ENCODE peak calls at places on chromosomes 5 and 9, in four cellular contexts. X is neural progenitor cell, R is tibial artery, B is breast epithelium. M is an unnamed sample. For H3K4me1, the result is how much of the 10 kb centered on the place peaks cover.

GRCh38 chr9:127123239-127123935 is 952 bp upstream of the ANGPTL2 start:
- DNase-seq in X (no peak), R (no peak), B (peak), M (no peak)

GRCh38 chr5:119379929-119380328 is 24.1 kb downstream of the TNFAIP8 start:
- DNase-seq in X (no peak), R (no peak), B (no peak), M (no peak)

GRCh38 chr5:78611161-78611605 is 37.4 kb downstream of the LHFPL2 start:
- DNase-seq in X (peak), R (no peak), B (no peak), M (no peak)

GRCh38 chr5:52856564-52856963 is 68.8 kb downstream of the ITGA1 start:
- DNase-seq in X (no peak), R (no peak), B (no peak), M (no peak)

GRCh38 chr9:14692536-14692917 is 705 bp downstream of the ZDHHC21 start:
- DNase-seq in X (no peak), R (no peak), B (no peak), M (no peak)

GRCh38 chr9:127129073-127129717 is 6.8 kb upstream of the ANGPTL2 start:
- DNase-seq in X (no peak), R (no peak), B (no peak), M (no peak)

GRCh38 chr5:178994580-178995340 is at the start of gene GRM6:
- DNase-seq in X (peak), R (no peak), B (no peak), M (no peak)

GRCh38 chr9:113998529-113999255 is 79.4 kb downstream of the AMBP start:
- DNase-seq in X (peak), R (no peak), B (no peak), M (peak)

GRCh38 chr5:132266031-132266835 is 8.7 kb downstream of the PDLIM4 start:
- DNase-seq in X (no peak), R (no peak), B (peak), M (peak)

GRCh38 chr5:75659791-75660453 is 48.7 kb downstream of the ANKDD1B start:
- DNase-seq in X (no peak), R (no peak), B (no peak), M (no peak)

GRCh38 chr5:146188358-146188757 is 5.9 kb upstream of the LARS1 start:
- DNase-seq in X (no peak), R (no peak), B (no peak), M (no peak)

GRCh38 chr9:129752915-129753724 is at the start of gene PTGES:
- DNase-seq in X (peak), R (peak), B (peak), M (peak)

GRCh38 chr9:35035851-35036701 is 36.3 kb downstream of the VCP start:
- DNase-seq in X (no peak), R (peak), B (no peak), M (peak)

GRCh38 chr5:96936431-96937221 is 746 bp downstream of the LNPEP start:
- DNase-seq in X (peak), R (peak), B (peak), M (peak)

GRCh38 chr5:111384220-111384619 is 128.1 kb downstream of the STARD4 start:
- DNase-seq in X (no peak), R (no peak), B (no peak), M (no peak)

GRCh38 chr9:127785023-127785932 is 556 bp upstream of the CDK9 start:
- DNase-seq in X (peak), R (peak), B (peak), M (peak)

GRCh38 chr9:12882430-12882829 is 107.6 kb downstream of the LURAP1L start:
- DNase-seq in X (no peak), R (no peak), B (no peak), M (no peak)

GRCh38 chr9:75964431-75964830 is 74.0 kb downstream of the PCSK5 start:
- DNase-seq in X (no peak), R (no peak), B (no peak), M (no peak)

GRCh38 chr5:73081093-73081492 is 39.3 kb upstream of the TMEM171 start:
- DNase-seq in X (no peak), R (no peak), B (no peak), M (no peak)

GRCh38 chr5:91177639-91178038 is 205.5 kb downstream of the ARRDC3 start:
- DNase-seq in X (no peak), R (no peak), B (no peak), M (no peak)

GRCh38 chr9:18739641-18740318 is 265.8 kb downstream of the ADAMTSL1 start:
- DNase-seq in X (no peak), R (no peak), B (no peak), M (no peak)

GRCh38 chr5:53922508-53923498 is 362.4 kb downstream of the NDUFS4 start:
- DNase-seq in X (no peak), R (no peak), B (no peak), M (no peak)

GRCh38 chr9:21779397-21779796 is 23.0 kb upstream of the MTAP start:
- DNase-seq in X (no peak), R (no peak), B (no peak), M (no peak)

GRCh38 chr5:133357758-133358157 is 254.6 kb downstream of the FSTL4 start:
- DNase-seq in X (no peak), R (peak), B (no peak), M (peak)

GRCh38 chr5:1051366-1051720 is 42.7 kb downstream of the NKD2 start:
- DNase-seq in X (no peak), R (no peak), B (no peak), M (no peak)
- H3K27ac ChIP-seq in X (no peak), R (no peak), B (no peak), M (no peak)

GRCh38 chr5:9833871-9834270 is 203.7 kb upstream of the TAS2R1 start:
- DNase-seq in X (peak), R (no peak), B (no peak), M (no peak)
- H3K4me1 ChIP-seq in X (under half), R (under half), B (under half), M (under half)

GRCh38 chr5:29175774-29176173 is 2017.7 kb upstream of the CDH6 start:
- DNase-seq in X (no peak), R (no peak), B (no peak), M (no peak)
- H3K27ac ChIP-seq in X (no peak), R (no peak), B (no peak), M (no peak)

DNA sequence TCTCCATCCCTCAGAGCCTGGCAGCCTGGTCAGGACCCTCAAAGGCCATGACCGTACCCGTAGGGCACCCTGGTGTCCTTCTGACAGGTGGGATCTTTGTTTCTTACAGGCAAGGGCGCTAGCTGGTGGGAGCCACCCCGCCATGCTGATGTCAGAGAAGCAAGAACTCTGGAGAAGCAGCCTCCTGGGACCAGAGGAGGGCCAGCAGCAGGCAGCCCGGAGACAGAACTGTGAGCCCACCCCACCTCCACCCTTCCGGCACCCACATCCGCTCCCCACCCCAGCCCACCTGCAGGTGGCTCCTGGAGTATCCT is 42.2 kb upstream of the IL17B start:
- DNase-seq in X (no peak), R (no peak), B (no peak), M (no peak)
- H3K4me1 ChIP-seq in X (under half), R (half or more), B (under half), M (under half)

GRCh38 chr9:123113185-123113584 is 79.7 kb downstream of the GPR21 start:
- DNase-seq in X (no peak), R (no peak), B (no peak), M (no peak)

GRCh38 chr9:123111977-123112869 is 78.8 kb downstream of the GPR21 start:
- DNase-seq in X (peak), R (no peak), B (no peak), M (no peak)

GRCh38 chr9:123111427-123111826 is 78.0 kb downstream of the GPR21 start:
- DNase-seq in X (no peak), R (no peak), B (no peak), M (no peak)

GRCh38 chr9:123119566-123119965 is 86.1 kb downstream of the GPR21 start:
- DNase-seq in X (no peak), R (no peak), B (no peak), M (no peak)

DNA sequence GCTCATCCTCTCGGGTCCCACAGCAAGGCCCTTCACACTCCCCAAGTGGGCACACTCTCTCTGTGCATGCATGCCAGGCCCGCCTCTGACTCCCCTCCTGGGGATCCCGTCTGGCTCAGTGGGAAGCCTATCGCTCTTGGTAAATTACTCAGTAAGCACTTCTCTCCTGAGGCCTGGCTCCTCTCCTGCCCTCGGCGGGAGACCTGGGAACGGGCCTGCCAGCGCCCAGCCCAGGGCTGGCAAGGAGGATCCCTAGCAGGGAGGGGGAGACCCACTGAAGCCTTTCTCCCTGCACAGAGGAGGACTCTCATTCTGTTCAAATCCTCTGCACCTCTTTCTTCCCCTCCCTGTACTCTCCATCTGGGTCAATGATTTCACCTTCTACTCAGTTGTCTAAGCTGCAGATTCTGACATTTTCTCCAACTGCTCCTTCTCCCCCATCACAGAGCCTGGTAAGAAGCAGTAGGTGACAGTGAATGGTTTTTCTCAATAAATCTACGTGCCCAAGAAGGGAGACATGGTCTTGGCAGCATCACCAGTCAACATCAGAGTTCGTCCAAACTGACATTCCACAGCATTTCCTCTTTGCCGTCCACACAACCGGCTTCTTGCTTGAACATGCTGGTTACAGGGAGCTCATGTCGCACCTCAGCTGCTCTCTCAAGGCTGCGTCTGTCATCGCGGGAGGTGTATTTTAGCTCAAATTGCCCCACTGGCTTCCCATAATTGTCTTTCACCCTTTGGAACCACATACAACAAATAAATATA is 81.9 kb downstream of the GPR21 start:
- DNase-seq in X (no peak), R (no peak), B (no peak), M (no peak)
- H3K27ac ChIP-seq in X (no peak), R (peak), B (no peak), M (no peak)

GRCh38 chr5:172411423-172412111 is 42.8 kb downstream of the SH3PXD2B start:
- DNase-seq in X (no peak), R (no peak), B (peak), M (no peak)
- H3K4me1 ChIP-seq in X (under half), R (half or more), B (under half), M (half or more)

GRCh38 chr5:140104100-140104499 is 9.8 kb upstream of the PURA start:
- DNase-seq in X (no peak), R (no peak), B (no peak), M (no peak)
- H3K27ac ChIP-seq in X (no peak), R (no peak), B (no peak), M (no peak)

GRCh38 chr9:109925810-109926209 is 145.8 kb downstream of the PALM2AKAP2 start:
- DNase-seq in X (no peak), R (no peak), B (no peak), M (no peak)

GRCh38 chr9:109923371-109923770 is 143.4 kb downstream of the PALM2AKAP2 start:
- DNase-seq in X (no peak), R (no peak), B (no peak), M (no peak)

GRCh38 chr9:109923826-109924225 is 143.8 kb downstream of the PALM2AKAP2 start:
- DNase-seq in X (no peak), R (no peak), B (no peak), M (no peak)

GRCh38 chr9:109919736-109920408 is 139.9 kb downstream of the PALM2AKAP2 start:
- DNase-seq in X (no peak), R (no peak), B (no peak), M (no peak)

GRCh38 chr9:109922617-109923260 is 142.7 kb downstream of the PALM2AKAP2 start:
- DNase-seq in X (no peak), R (no peak), B (no peak), M (no peak)
- H3K4me1 ChIP-seq in X (under half), R (under half), B (under half), M (under half)